ENCODE peak calls at places on chromosomes 11 and 22, in six cellular contexts. W is mucosa of descending colon; E is Peyer's patch; S is CD4-positive, alpha-beta memory T cell; H is A673; V is BJ. G is an unnamed sample.

GRCh38 chr11:68661014-68661413 is 23.3 kb upstream of the GAL start:
- DNase-seq in E (no peak), W (no peak), V (no peak), S (no peak), H (no peak), G (no peak)

GRCh38 chr11:113384551-113384950 is 3.0 kb upstream of the ANKK1 start:
- DNase-seq in S (no peak), H (peak; percentile 85), E (no peak), V (peak; percentile 64), W (no peak), G (no peak)

GRCh38 chr11:107769189-107769588 is 57.3 kb upstream of the SLN start:
- DNase-seq in W (no peak), V (peak; percentile 21), H (peak; percentile 28), S (no peak), E (no peak), G (no peak)

GRCh38 chr22:19815093-19815822 is 39.4 kb downstream of the GNB1L start:
- DNase-seq in V (no peak), S (no peak), W (no peak), E (no peak), H (no peak), G (no peak)

GRCh38 chr11:69377953-69378302 is 84.0 kb downstream of the MYEOV start:
- DNase-seq in E (no peak), S (no peak), V (no peak), W (no peak), H (no peak), G (peak; percentile 5)

GRCh38 chr11:70661763-70662501 is 263.6 kb downstream of the CTTN start:
- DNase-seq in E (no peak), V (no peak), W (no peak), H (no peak), S (no peak), G (peak; percentile 74)

GRCh38 chr11:114074546-114075342 is 15.2 kb downstream of the ZBTB16 start:
- DNase-seq in V (no peak), W (no peak), S (no peak), H (no peak), E (no peak), G (no peak)

GRCh38 chr11:70641366-70641765 is 243.0 kb downstream of the CTTN start:
- DNase-seq in H (no peak), S (no peak), W (no peak), E (no peak), V (no peak), G (peak; percentile 81)

GRCh38 chr11:128692750-128693578 is 908 bp upstream of the FLI1 start:
- DNase-seq in V (no peak), S (peak; percentile 43), H (no peak), W (no peak), E (no peak), G (no peak)

GRCh38 chr11:61531033-61531432 is 22.5 kb downstream of the LRRC10B start:
- DNase-seq in V (no peak), E (no peak), H (no peak), W (no peak), S (no peak), G (peak; percentile 73)

GRCh38 chr11:3165152-3165705 is at the start of gene OSBPL5:
- DNase-seq in W (peak; percentile 80), S (peak; percentile 19), V (no peak), H (peak; percentile 79), E (no peak), G (peak; percentile 60)

GRCh38 chr22:38177926-38178604 is 3.6 kb downstream of the PLA2G6 start:
- DNase-seq in E (no peak), H (peak; percentile 61), W (peak; percentile 64), V (peak; percentile 79), S (no peak), G (peak; percentile 4)

GRCh38 chr11:787084-787675 is 2.7 kb downstream of the CEND1 start:
- DNase-seq in V (no peak), W (no peak), H (no peak), S (no peak), E (no peak), G (no peak)

DNA sequence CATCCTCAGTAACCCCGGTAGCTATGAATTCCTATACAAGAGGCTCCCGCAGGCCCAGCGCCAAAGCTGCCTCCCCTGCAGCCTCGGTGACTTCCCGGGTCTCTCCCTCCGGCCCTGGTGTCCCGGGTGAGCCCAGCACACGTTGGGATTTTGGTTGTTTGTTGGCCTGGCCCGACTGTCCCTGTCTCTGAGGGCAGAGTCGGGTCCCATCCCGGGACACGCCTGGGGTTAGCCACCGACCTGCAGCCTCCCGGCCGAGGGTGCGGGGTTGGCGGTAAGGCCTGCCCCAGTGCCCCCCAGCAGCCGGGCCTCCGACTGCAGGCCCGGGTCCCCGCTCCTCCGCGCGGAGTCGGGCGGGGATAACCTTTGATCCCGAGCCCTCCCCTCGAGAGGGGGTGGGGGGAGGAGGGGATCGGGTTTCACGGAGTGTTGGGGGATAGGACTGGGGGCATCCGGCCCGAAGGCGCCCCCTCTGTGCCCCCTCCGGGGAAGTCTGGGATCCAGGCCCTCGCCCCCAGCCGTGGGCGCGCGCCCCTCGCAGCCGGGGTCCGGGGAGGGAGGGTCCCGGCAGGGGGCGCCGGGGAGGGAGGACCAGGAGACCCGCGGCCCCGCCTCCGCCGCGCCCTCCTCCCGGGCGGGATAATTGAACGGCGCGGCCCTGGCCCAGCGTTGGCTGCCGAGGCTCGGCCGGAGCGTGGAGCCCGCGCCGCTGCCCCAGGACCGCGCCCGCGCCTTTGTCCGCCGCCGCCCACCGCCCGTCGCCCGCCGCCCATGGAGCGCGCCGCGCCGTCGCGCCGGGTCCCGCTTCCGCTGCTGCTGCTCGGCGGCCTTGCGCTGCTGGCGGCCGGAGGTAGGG is at the start of gene FBLN1:
- DNase-seq in S (no peak), V (no peak), W (peak; percentile 35), H (peak; percentile 67), E (no peak), G (peak; percentile 73)
- H3K4me3 ChIP-seq in S (no peak within 1 kb of the TSS), V (peak within 1 kb of the TSS; percentile 99), W (no peak within 1 kb of the TSS), H (peak within 1 kb of the TSS; percentile 72), E (peak within 1 kb of the TSS; percentile 42), G (peak within 1 kb of the TSS; percentile 59)

DNA sequence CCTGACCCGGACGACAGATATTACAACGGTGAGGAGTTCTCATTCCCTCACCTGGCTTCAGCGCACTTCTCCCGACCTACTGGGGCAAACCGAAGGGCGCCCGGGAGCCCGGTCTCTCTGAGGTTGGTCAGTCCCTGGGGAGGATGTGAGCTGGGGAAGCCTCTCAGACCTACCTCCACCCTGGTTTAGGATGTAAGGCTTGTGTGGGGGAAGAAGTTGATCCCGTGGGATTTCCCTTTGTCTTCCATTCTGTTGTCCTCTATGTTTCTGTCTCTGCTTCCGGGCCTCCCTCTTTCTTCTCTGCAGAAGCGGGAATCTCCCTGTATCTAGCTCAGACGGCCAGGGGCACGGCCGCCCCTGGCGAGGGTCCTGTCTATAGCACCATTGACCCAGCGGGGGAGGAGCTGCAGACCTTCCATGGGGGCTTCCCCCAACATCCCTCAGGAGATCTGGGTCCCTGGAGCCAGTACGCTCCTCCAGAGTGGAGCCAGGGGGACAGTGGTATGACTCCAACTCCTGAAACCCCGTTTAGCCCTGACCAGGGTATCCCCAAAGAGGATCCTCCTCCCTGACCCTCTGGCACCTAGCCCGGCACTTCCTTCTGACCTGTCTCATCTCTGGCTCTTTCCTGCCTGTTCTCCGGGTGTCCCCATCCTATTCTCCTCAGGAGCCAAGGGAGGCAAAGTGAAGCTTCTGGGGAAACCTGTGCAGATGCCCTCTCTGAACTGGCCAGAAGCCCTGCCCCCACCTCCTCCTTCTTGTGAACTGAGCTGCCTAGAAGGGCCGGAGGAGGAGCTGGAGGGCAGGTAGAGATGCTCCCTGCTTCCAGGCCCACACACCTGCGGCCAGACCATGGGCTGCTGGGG is 12.6 kb downstream of the ROBO3 start:
- DNase-seq in V (no peak), W (no peak), H (no peak), S (no peak), E (no peak), G (no peak)
- H3K4me3 ChIP-seq in V (peak overlapping the region; percentile 68), W (no peak overlapping the region), H (no peak overlapping the region), S (no peak overlapping the region), E (no peak overlapping the region), G (no peak overlapping the region)

GRCh38 chr11:20597924-20598484 is 1.4 kb upstream of the SLC6A5 start:
- DNase-seq in W (no peak), V (no peak), H (no peak), S (no peak), E (no peak), G (no peak)

GRCh38 chr11:20596629-20597129 is 2.7 kb upstream of the SLC6A5 start:
- DNase-seq in H (no peak), S (no peak), E (no peak), W (no peak), V (no peak), G (no peak)

GRCh38 chr11:20595101-20595500 is 4.3 kb upstream of the SLC6A5 start:
- DNase-seq in V (no peak), E (no peak), W (no peak), H (no peak), S (no peak), G (no peak)

GRCh38 chr11:20598487-20598886 is 921 bp upstream of the SLC6A5 start:
- DNase-seq in W (no peak), S (no peak), E (no peak), H (no peak), V (no peak), G (no peak)

GRCh38 chr11:20597137-20597923 is 2.1 kb upstream of the SLC6A5 start:
- DNase-seq in H (no peak), V (no peak), S (no peak), E (no peak), W (no peak), G (no peak)
- H3K4me3 ChIP-seq in H (no peak overlapping the region), V (no peak overlapping the region), S (no peak overlapping the region), E (no peak overlapping the region), W (no peak overlapping the region), G (no peak overlapping the region)

GRCh38 chr22:44818727-44819126 is 66.4 kb downstream of the ARHGAP8 start:
- DNase-seq in H (no peak), W (no peak), E (no peak), S (no peak), V (no peak), G (no peak)
- H3K4me3 ChIP-seq in H (no peak overlapping the region), W (no peak overlapping the region), E (no peak overlapping the region), S (no peak overlapping the region), V (no peak overlapping the region), G (no peak overlapping the region)

GRCh38 chr11:8811571-8811970 is 99.4 kb upstream of the AKIP1 start:
- DNase-seq in V (no peak), H (no peak), S (no peak), E (no peak), W (no peak), G (no peak)

GRCh38 chr11:8809185-8809584 is 101.8 kb upstream of the AKIP1 start:
- DNase-seq in H (no peak), S (no peak), E (no peak), V (no peak), W (no peak), G (no peak)

GRCh38 chr11:8808226-8808585 is 102.8 kb upstream of the AKIP1 start:
- DNase-seq in H (no peak), W (peak; percentile 45), S (no peak), V (no peak), E (no peak), G (no peak)

GRCh38 chr11:8810331-8811301 is 100.4 kb upstream of the AKIP1 start:
- DNase-seq in V (no peak), S (no peak), H (peak; percentile 55), E (no peak), W (peak; percentile 85), G (peak; percentile 65)

DNA sequence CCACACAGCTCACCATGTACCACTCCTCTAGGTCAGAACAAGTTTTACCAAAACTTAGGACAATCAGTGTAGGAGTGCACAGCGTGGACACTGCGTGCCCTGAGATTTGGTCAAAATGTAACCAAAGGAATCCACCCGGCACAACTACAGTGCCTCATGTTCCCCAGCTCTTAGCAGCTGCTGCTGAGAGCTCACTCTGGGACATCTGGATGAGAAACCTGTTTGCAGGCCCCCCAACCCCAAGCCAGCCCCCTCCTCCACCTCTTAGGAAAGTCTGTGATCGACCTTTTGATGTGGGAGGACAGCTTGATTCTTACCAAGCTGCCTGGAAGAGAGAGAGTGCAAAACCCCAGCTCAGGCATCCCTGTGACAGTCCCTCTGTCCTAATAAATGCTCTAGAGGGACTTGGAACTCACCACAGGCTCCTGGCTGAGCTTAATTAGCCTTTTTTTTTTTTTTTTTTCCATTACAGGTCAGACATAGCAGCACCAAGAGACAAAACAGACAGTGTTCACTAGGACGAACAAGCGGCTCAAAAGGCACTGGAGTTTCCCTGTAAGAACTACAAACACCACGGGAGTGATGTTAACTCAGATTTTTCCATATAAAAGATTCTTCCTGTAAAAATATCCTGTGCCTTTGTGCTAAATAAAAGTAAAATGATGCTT is 101.2 kb upstream of the AKIP1 start:
- DNase-seq in H (no peak), W (no peak), V (no peak), E (no peak), S (no peak), G (no peak)
- H3K4me3 ChIP-seq in H (peak overlapping the region; percentile 42), W (no peak overlapping the region), V (peak overlapping the region; percentile 55), E (peak overlapping the region; percentile 28), S (no peak overlapping the region), G (peak overlapping the region; percentile 76)

G was measured in BE2C.